ENCODE peak calls at places on chromosomes 12 and 14, in six cellular contexts. I is GM20000; A is CD8-positive, alpha-beta T cell; R is fibroblast of lung; X is GM12864; E is fibroblast of pulmonary artery. B is an unnamed sample.

GRCh38 chr12:61915420-61915819 is 344.8 kb upstream of the USP15 start:
- DNase-seq in I (no peak), A (no peak), R (no peak), X (no peak), E (no peak), B (no peak)

GRCh38 chr12:107684029-107684790 is 1.4 kb upstream of the PWP1 start:
- DNase-seq in I (no peak), A (no peak), R (peak), X (no peak), E (no peak), B (no peak)

GRCh38 chr12:2360630-2361170 is 307.9 kb downstream of the CACNA1C start:
- DNase-seq in I (no peak), A (no peak), R (no peak), X (no peak), E (no peak), B (no peak)

GRCh38 chr14:102509744-102510615 is at the start of gene ANKRD9:
- DNase-seq in I (peak), A (peak), R (peak), X (peak), E (peak), B (peak)

GRCh38 chr12:132151145-132151765 is 7.0 kb downstream of the NOC4L start:
- DNase-seq in I (no peak), A (no peak), R (no peak), X (no peak), E (no peak), B (no peak)

GRCh38 chr12:40146800-40147797 is 41.2 kb upstream of the SLC2A13 start:
- DNase-seq in I (no peak), A (no peak), R (no peak), X (no peak), E (no peak), B (no peak)

GRCh38 chr14:64540208-64541202 is at the start of gene HSPA2:
- DNase-seq in I (peak), A (peak), R (peak), X (peak), E (peak), B (peak)

GRCh38 chr12:21219206-21219605 is 88.2 kb downstream of the SLCO1B1 start:
- DNase-seq in I (no peak), A (no peak), R (no peak), X (no peak), E (no peak), B (no peak)

GRCh38 chr12:62834971-62835547 is 99.9 kb downstream of the PPM1H start:
- DNase-seq in I (no peak), A (no peak), R (peak), X (no peak), E (peak), B (no peak)

GRCh38 chr12:68236421-68237059 is 10.9 kb upstream of the IL26 start:
- DNase-seq in I (peak), A (peak), R (no peak), X (peak), E (no peak), B (peak)
- TF ChIP-seq CTCF in I (no peak), A (no peak), R (no peak), X (no peak), E (no peak), B (no peak)

GRCh38 chr14:95515080-95515489 is 1.4 kb downstream of the SYNE3 start:
- DNase-seq in I (no peak), A (no peak), R (no peak), X (no peak), E (peak), B (no peak)

GRCh38 chr14:95514131-95515079 is 2.0 kb downstream of the SYNE3 start:
- DNase-seq in I (no peak), A (no peak), R (no peak), X (no peak), E (no peak), B (no peak)

GRCh38 chr14:95518045-95518751 is 1.7 kb upstream of the SYNE3 start:
- DNase-seq in I (no peak), A (no peak), R (peak), X (no peak), E (peak), B (no peak)

GRCh38 chr14:95516554-95517209 is at the start of gene SYNE3:
- DNase-seq in I (peak), A (peak), R (no peak), X (no peak), E (no peak), B (peak)

GRCh38 chr14:95515523-95516517 is 630 bp downstream of the SYNE3 start:
- DNase-seq in I (peak), A (peak), R (peak), X (peak), E (peak), B (peak)
- TF ChIP-seq CTCF in I (no peak), A (peak), R (peak), X (peak), E (peak), B (peak)

GRCh38 chr12:126144603-126145002 is 1079.4 kb downstream of the AACS start:
- DNase-seq in I (no peak), A (no peak), R (no peak), X (no peak), E (no peak), B (no peak)

GRCh38 chr12:126139355-126139754 is 1074.1 kb downstream of the AACS start:
- DNase-seq in I (no peak), A (no peak), R (no peak), X (no peak), E (no peak), B (no peak)
- TF ChIP-seq CTCF in I (no peak), A (no peak), R (no peak), X (no peak), E (no peak), B (no peak)

GRCh38 chr12:15532364-15532977 is 210.2 kb downstream of the PTPRO start:
- DNase-seq in I (peak), A (peak), R (peak), X (peak), E (peak), B (peak)
- TF ChIP-seq CTCF in I (peak), A (peak), R (peak), X (peak), E (peak), B (peak)

GRCh38 chr12:130064999-130065398 is 97.3 kb upstream of the FZD10 start:
- DNase-seq in I (no peak), A (no peak), R (no peak), X (no peak), E (no peak), B (no peak)
- TF ChIP-seq CTCF in I (no peak), A (no peak), R (no peak), X (no peak), E (no peak), B (no peak)

DNA sequence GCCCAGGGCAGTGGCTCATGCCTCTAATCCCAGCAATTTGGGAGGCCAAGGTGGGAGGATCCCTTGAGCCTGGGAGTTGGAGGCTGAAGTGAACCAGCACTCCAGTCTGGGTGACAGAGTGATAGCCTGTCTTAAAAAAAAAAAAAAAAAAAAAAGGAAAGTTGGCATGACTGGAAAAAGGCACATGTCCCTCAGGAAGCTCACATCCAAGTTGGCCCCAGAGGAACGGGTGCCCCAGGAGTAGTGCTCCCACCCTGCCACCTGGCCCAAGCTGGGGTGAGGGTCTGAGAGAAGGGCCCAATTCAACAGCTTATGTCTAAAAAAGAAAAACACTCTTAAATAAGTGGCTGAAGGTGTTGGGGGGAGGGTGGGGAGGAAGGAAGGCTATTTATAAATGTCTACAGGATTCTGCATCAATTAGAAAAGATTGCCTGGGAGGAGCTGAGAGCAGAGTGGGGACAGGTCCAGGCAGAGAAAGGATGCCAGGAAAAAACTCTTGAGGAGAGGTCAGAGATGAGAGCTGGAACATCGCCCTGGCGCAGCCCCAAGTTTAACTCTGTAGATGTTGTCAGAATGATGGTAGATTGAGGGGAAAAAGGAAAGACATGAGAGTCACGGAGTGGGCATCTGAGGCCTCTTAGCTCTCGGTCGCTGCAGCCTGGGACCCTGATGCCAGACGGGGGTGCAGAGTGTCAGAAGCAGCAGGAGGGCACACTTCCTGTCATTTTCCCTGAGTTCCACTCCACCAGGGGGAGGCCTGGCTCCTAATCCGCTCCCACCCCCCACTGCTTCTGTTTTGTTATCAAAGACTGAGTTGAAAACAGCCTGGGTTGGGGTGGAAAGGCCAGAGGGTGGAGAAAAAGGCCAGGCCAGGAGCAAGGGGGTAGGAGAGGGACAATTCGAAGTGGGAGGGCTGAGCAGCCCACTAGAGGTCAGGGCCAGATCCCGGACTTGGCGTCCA is 7.3 kb downstream of the SPRYD3 start:
- DNase-seq in I (no peak), A (no peak), R (peak), X (no peak), E (peak), B (no peak)
- TF ChIP-seq CTCF in I (no peak), A (no peak), R (peak), X (no peak), E (peak), B (no peak)

DNA sequence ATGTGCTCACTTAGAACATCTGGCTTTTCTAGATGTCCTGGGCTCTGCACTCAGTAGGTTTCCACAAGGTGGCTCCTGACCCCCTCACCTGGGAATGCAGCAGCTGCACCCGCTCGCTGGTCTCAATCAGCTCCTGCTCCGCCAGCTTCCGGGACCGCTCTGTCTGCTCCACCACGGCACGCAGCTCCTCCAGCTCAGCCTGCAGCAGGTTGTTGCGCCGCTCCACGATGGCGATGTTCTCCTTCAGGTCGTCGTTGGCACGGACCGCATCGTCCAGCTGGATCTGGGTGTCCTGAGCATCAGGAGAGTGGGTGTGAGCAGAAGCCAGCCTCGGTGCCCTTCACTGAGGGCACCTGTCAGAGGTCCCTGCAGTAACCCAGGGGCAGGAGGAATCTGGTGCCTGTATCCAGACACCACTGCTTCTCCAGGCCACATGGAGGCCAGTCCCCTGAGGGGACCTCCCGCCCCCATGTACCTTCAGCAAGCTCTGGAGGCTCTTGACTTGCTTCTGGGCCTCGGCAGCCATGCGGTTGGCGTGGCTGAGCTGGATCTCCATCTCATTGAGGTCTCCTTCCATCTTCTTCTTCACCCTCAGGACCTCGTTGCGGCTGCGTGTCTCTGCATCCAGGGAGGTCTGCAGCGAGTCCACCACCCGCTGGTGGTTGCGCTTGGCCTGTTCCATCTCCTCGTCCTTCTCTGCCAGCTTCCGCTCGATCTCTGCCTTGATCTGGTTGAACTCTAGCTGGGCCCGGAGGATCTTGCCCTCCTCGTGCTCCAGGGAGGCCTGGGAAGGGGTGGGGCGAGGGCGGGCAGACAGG is 9.2 kb downstream of the CMTM5 start:
- DNase-seq in I (no peak), A (no peak), R (no peak), X (no peak), E (no peak), B (no peak)
- TF ChIP-seq CTCF in I (no peak), A (no peak), R (no peak), X (no peak), E (no peak), B (no peak)